ENCODE peak calls at places on chromosomes 11 and 22, in four cellular contexts. A is myocyte; C is hepatocyte; M is stimulated activated CD8-positive, alpha-beta memory T cell treated with anti-CD3 and anti-CD28 coated beads, Interleukin-4, amount 100 ng/mL, for 1 hour. Y is an unnamed sample.

GRCh38 chr11:15965562-15966250 is 390.6 kb downstream of the SOX6 start:
- DNase-seq in A (no peak), C (no peak), M (no peak), Y (no peak)

GRCh38 chr11:65719887-65720236 is 736 bp downstream of the RNASEH2C start:
- DNase-seq in A (peak), C (peak), M (no peak), Y (no peak)

GRCh38 chr11:65375012-65375411 is 7.4 kb downstream of the SLC25A45 start:
- DNase-seq in A (no peak), C (no peak), M (no peak), Y (no peak)

GRCh38 chr11:111922803-111923202 is 4.1 kb downstream of the C11orf52 start:
- DNase-seq in A (peak), C (no peak), M (no peak), Y (no peak)

GRCh38 chr11:72724851-72725730 is 27.1 kb downstream of the ARAP1 start:
- DNase-seq in A (peak), C (peak), M (peak), Y (peak)

GRCh38 chr11:73072935-73073481 is 69.1 kb downstream of the FCHSD2 start:
- DNase-seq in A (peak), C (peak), M (no peak), Y (no peak)

GRCh38 chr11:113647856-113648255 is 58.3 kb downstream of the TMPRSS5 start:
- DNase-seq in A (no peak), C (no peak), M (no peak), Y (no peak)

GRCh38 chr22:39219071-39220050 is 25.4 kb downstream of the PDGFB start:
- DNase-seq in A (no peak), C (no peak), M (no peak), Y (no peak)

GRCh38 chr22:43014062-43014875 is 680 bp downstream of the PACSIN2 start:
- DNase-seq in A (peak), C (peak), M (no peak), Y (no peak)

GRCh38 chr11:66868726-66869291 is 11.9 kb downstream of the LRFN4 start:
- DNase-seq in A (no peak), C (peak), M (peak), Y (no peak)

GRCh38 chr22:26097840-26098239 is 71.4 kb upstream of the SEZ6L start:
- DNase-seq in A (no peak), C (no peak), M (no peak), Y (no peak)

GRCh38 chr11:19018901-19019300 is 41.6 kb downstream of the MRGPRX2 start:
- DNase-seq in A (peak), C (peak), M (no peak), Y (no peak)

GRCh38 chr11:130471731-130472433 is 23.4 kb downstream of the ADAMTS15 start:
- DNase-seq in A (no peak), C (no peak), M (no peak), Y (no peak)

GRCh38 chr11:69010361-69010891 is 2.6 kb downstream of the MRGPRF start:
- DNase-seq in A (no peak), C (no peak), M (no peak), Y (no peak)

GRCh38 chr11:65043881-65044501 is 3.0 kb downstream of the SAC3D1 start:
- DNase-seq in A (no peak), C (no peak), M (no peak), Y (no peak)

GRCh38 chr22:23070418-23071162 is at the start of gene GNAZ:
- DNase-seq in A (no peak), C (peak), M (no peak), Y (no peak)

GRCh38 chr11:33530824-33531223 is 169.8 kb downstream of the C11orf91 start:
- DNase-seq in A (peak), C (no peak), M (no peak), Y (no peak)

GRCh38 chr11:47161134-47161854 is 15.4 kb downstream of the ARFGAP2 start:
- DNase-seq in A (peak), C (peak), M (no peak), Y (no peak)

GRCh38 chr11:126194121-126194543 is 17.3 kb downstream of the RPUSD4 start:
- DNase-seq in A (peak), C (peak), M (no peak), Y (no peak)

GRCh38 chr11:112002491-112003216 is 22.6 kb upstream of the DLAT start:
- DNase-seq in A (no peak), C (no peak), M (no peak), Y (no peak)

GRCh38 chr22:32818446-32819115 is 17.1 kb downstream of the TIMP3 start:
- DNase-seq in A (no peak), C (no peak), M (no peak), Y (no peak)

GRCh38 chr11:2314525-2315394 is 12.9 kb downstream of the TSPAN32 start:
- DNase-seq in A (peak), C (peak), M (no peak), Y (no peak)

GRCh38 chr22:47569389-47570299 is 807.2 kb downstream of the TBC1D22A start:
- DNase-seq in A (no peak), C (no peak), M (no peak), Y (no peak)

GRCh38 chr11:66543263-66544107 is 2.4 kb downstream of the ZDHHC24 start:
- DNase-seq in A (no peak), C (peak), M (peak), Y (no peak)